ENCODE peak calls at places on chromosome 22, in six cellular contexts. D is SK-N-SH, H is HCT116, Y is hepatocyte, Q is neural progenitor cell, K is fibroblast of lung. L is an unnamed sample.

GRCh38 chr22:24994070-24994763 is 41.7 kb downstream of the KIAA1671 start:
- DNase-seq in D (no peak), H (peak; percentile 73), Y (peak; percentile 50), Q (peak; percentile 31), K (peak; percentile 68), L (peak; percentile 97)

GRCh38 chr22:36101756-36102155 is 58.8 kb downstream of the APOL3 start:
- DNase-seq in D (no peak), H (no peak), Y (no peak), Q (no peak), K (no peak), L (no peak)

GRCh38 chr22:19432092-19432844 is at the start of gene MRPL40:
- DNase-seq in D (peak; percentile 98), H (peak; percentile 85), Y (peak; percentile 98), Q (peak; percentile 89), K (peak; percentile 95), L (peak; percentile 99)

GRCh38 chr22:45594123-45594941 is 77.3 kb upstream of the ATXN10 start:
- DNase-seq in D (no peak), H (no peak), Y (no peak), Q (no peak), K (no peak), L (peak; percentile 42)

GRCh38 chr22:19040581-19041402 is 81.4 kb downstream of the DGCR2 start:
- DNase-seq in D (no peak), H (no peak), Y (no peak), Q (no peak), K (no peak), L (peak; percentile 68)

GRCh38 chr22:28942801-28943500 is 59.6 kb downstream of the ZNRF3 start:
- DNase-seq in D (no peak), H (no peak), Y (no peak), Q (peak; percentile 64), K (no peak), L (no peak)

GRCh38 chr22:36113121-36113520 is 47.4 kb downstream of the APOL3 start:
- DNase-seq in D (no peak), H (no peak), Y (no peak), Q (no peak), K (no peak), L (peak; percentile 4)

GRCh38 chr22:19704355-19705015 is 9.8 kb upstream of the SEPTIN5 start:
- DNase-seq in D (no peak), H (no peak), Y (peak; percentile 15), Q (no peak), K (no peak), L (peak; percentile 63)

GRCh38 chr22:17443413-17444203 is 74.3 kb downstream of the CECR2 start:
- DNase-seq in D (no peak), H (no peak), Y (no peak), Q (no peak), K (no peak), L (no peak)

GRCh38 chr22:36350751-36351594 is 36.8 kb downstream of the MYH9 start:
- DNase-seq in D (no peak), H (no peak), Y (peak; percentile 47), Q (no peak), K (peak; percentile 86), L (peak; percentile 92)

GRCh38 chr22:35678836-35679235 is 30.6 kb downstream of the APOL6 start:
- DNase-seq in D (no peak), H (no peak), Y (no peak), Q (no peak), K (no peak), L (no peak)

GRCh38 chr22:35174398-35174797 is 82.9 kb upstream of the HMGXB4 start:
- DNase-seq in D (no peak), H (no peak), Y (no peak), Q (no peak), K (no peak), L (no peak)

GRCh38 chr22:32751065-32751739 is 50.3 kb upstream of the TIMP3 start:
- DNase-seq in D (no peak), H (no peak), Y (no peak), Q (no peak), K (no peak), L (no peak)

GRCh38 chr22:20406686-20407408 is 12.9 kb downstream of the ZNF74 start:
- DNase-seq in D (no peak), H (no peak), Y (no peak), Q (no peak), K (no peak), L (no peak)

GRCh38 chr22:33971561-33971961 is 51.3 kb upstream of the LARGE1 start:
- DNase-seq in D (no peak), H (no peak), Y (peak; percentile 10), Q (peak; percentile 10), K (no peak), L (no peak)

GRCh38 chr22:46323126-46323525 is 12.4 kb upstream of the TRMU start:
- DNase-seq in D (no peak), H (no peak), Y (no peak), Q (no peak), K (no peak), L (peak; percentile 29)

GRCh38 chr22:45878051-45878764 is 98.8 kb downstream of the WNT7B start:
- DNase-seq in D (no peak), H (no peak), Y (no peak), Q (peak; percentile 75), K (no peak), L (peak; percentile 65)

GRCh38 chr22:26762503-26763170 is 105.2 kb downstream of the MIAT start:
- DNase-seq in D (no peak), H (no peak), Y (no peak), Q (no peak), K (no peak), L (no peak)

GRCh38 chr22:47094861-47095330 is 332.4 kb downstream of the TBC1D22A start:
- DNase-seq in D (no peak), H (no peak), Y (no peak), Q (no peak), K (peak; percentile 72), L (no peak)

GRCh38 chr22:16603448-16603768 is 10.8 kb upstream of the CCT8L2 start:
- DNase-seq in D (no peak), H (no peak), Y (no peak), Q (no peak), K (no peak), L (no peak)

GRCh38 chr22:35023692-35024363 is 42.1 kb upstream of the ISX start:
- DNase-seq in D (peak; percentile 72), H (peak; percentile 28), Y (peak; percentile 86), Q (peak; percentile 86), K (peak; percentile 6), L (peak; percentile 82)

GRCh38 chr22:33726294-33726711 is 194.0 kb downstream of the LARGE1 start:
- DNase-seq in D (no peak), H (no peak), Y (peak; percentile 13), Q (no peak), K (peak; percentile 70), L (no peak)

GRCh38 chr22:46139895-46140350 is 10.4 kb upstream of the PPARA start:
- DNase-seq in D (no peak), H (no peak), Y (no peak), Q (no peak), K (no peak), L (peak; percentile 14)

DNA sequence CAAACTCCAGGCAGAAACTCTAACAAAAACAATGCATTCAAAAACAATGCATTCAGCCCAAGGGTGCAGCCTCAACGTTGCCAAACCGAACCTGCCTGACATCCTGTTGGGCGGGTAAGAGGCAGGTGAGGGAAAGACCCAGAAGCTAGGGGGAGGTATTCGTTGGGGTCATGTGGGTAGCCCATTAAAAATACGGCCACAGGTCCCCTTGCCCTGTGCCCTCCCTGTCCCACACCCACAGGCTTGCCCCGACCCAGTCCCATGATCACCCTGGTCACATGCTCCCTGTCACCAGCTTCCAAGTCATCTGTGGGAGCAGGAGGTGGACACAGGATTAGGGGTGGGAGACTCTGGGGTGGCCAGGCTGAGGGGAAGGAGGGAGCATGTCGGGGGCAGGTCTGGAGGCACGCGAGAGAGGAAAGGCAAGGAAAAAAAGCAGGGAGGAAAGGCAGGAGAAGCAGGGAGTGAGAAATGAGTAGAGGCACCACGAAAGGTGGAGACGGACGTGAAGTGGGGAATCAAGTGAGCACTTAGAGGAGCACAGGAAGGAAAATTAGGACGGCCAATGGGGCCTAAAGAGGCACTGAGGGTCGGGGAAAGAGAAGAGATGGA is 683 bp downstream of the PLA2G6 start:
- DNase-seq in D (no peak), H (no peak), Y (peak; percentile 66), Q (no peak), K (no peak), L (no peak)
- TF ChIP-seq CTCF in D (no peak), H (no peak), Y (no peak), Q (no peak), K (no peak), L (no peak)

GRCh38 chr22:22865311-22866072 is 22.1 kb upstream of the IGLL5 start:
- DNase-seq in D (no peak), H (no peak), Y (no peak), Q (no peak), K (no peak), L (no peak)
- H3K27ac ChIP-seq in D (no peak overlapping the region), H (no peak overlapping the region), Y (no peak overlapping the region), Q (no peak overlapping the region), K (no peak overlapping the region), L (no peak overlapping the region)

DNA sequence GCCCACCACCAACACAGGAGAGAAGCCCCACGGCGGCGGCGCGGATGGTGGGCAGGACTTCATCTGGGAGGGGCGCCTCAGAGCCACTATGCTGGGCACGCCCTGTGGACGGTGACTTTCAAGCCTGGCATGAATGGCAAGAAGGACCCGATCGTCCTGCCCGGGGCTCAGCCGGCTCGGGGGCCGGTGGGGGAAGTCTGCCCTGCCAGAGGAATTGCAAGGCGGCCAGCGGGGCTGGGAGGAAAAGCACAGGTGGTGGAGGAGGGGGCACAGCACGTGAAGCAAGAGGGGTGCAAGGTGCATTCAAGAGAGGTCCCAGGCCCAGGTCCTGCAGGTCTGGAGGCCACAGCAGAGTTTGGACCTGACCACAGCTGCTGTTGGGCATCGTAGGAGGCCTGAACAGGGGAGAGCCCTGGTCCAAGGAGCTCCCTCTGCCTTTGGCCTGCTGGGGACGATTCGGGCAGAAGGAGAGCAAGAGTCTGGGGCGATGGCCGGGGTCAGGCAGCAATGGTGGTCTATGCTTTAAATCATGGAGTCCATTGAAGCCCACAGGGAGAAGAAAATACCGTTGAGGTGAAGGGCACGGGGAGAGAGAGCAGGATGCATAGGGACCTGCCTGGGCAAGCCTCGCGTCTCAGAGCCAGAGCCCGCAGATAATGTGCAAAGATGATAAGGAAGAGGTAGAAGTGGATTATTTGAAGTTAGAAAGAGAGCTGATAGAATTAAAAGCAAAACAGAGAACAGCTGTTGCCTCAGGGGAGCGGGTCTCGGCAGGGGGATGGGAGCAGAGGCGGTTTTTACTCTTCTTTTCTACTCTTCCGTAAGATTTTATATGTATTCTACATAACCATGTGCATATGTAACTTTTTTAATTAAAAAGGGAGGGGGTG is 82.6 kb upstream of the SHISAL1 start:
- DNase-seq in D (peak; percentile 72), H (no peak), Y (no peak), Q (no peak), K (no peak), L (peak; percentile 87)
- H2AFZ ChIP-seq in D (no peak overlapping the region), H (no peak overlapping the region), Y (no peak overlapping the region), Q (no peak overlapping the region), K (no peak overlapping the region), L (no peak overlapping the region)

GRCh38 chr22:38072322-38073149 is 11.4 kb downstream of the SLC16A8 start:
- DNase-seq in D (peak; percentile 3), H (no peak), Y (no peak), Q (no peak), K (no peak), L (peak; percentile 90)

GRCh38 chr22:38073150-38074130 is 10.5 kb downstream of the SLC16A8 start:
- DNase-seq in D (no peak), H (no peak), Y (no peak), Q (no peak), K (no peak), L (peak; percentile 81)

GRCh38 chr22:38070250-38070921 is 13.2 kb downstream of the PICK1 start:
- DNase-seq in D (peak; percentile 1), H (no peak), Y (no peak), Q (no peak), K (no peak), L (peak; percentile 74)

GRCh38 chr22:38069372-38070249 is 12.4 kb downstream of the PICK1 start:
- DNase-seq in D (peak; percentile 55), H (no peak), Y (peak; percentile 62), Q (peak; percentile 73), K (peak; percentile 7), L (peak; percentile 98)

GRCh38 chr22:38071421-38072321 is 12.3 kb downstream of the SLC16A8 start:
- DNase-seq in D (peak; percentile 1), H (no peak), Y (no peak), Q (no peak), K (no peak), L (peak; percentile 80)
- TF ChIP-seq CTCF in D (no peak), H (no peak), Y (no peak), Q (no peak), K (no peak), L (no peak)